ENCODE peak calls at places on chromosomes 3 and 15, in eight cellular contexts. One of them, this sample, is unnamed.

GRCh38 chr15:89442671-89443307 is 53.6 kb downstream of the RHCG start:
- DNase-seq in germinal center: peak; percentile 66
- DNase-seq in WERI-Rb-1: peak; percentile 89
- DNase-seq in effector CD4-positive, alpha-beta T cell: no peak
- DNase-seq in OCI-M1: peak; percentile 77
- DNase-seq in occipital lobe: no peak
- DNase-seq in GM04503: no peak
- DNase-seq in sigmoid colon: no peak
- DNase-seq in this sample: peak; percentile 56

GRCh38 chr3:39113291-39113690 is 5.8 kb downstream of the TTC21A start:
- DNase-seq in germinal center: no peak
- DNase-seq in WERI-Rb-1: no peak
- DNase-seq in effector CD4-positive, alpha-beta T cell: no peak
- DNase-seq in OCI-M1: no peak
- DNase-seq in occipital lobe: no peak
- DNase-seq in GM04503: no peak
- DNase-seq in sigmoid colon: peak; percentile 39
- DNase-seq in this sample: no peak

GRCh38 chr3:52062499-52062898 is 6.1 kb upstream of the DUSP7 start:
- DNase-seq in germinal center: peak; percentile 67
- DNase-seq in WERI-Rb-1: no peak
- DNase-seq in effector CD4-positive, alpha-beta T cell: no peak
- DNase-seq in OCI-M1: no peak
- DNase-seq in occipital lobe: no peak
- DNase-seq in GM04503: peak; percentile 84
- DNase-seq in sigmoid colon: no peak
- DNase-seq in this sample: peak; percentile 98

GRCh38 chr3:171005648-171006047 is 20.9 kb downstream of the SLC2A2 start:
- DNase-seq in germinal center: no peak
- DNase-seq in WERI-Rb-1: no peak
- DNase-seq in effector CD4-positive, alpha-beta T cell: no peak
- DNase-seq in OCI-M1: no peak
- DNase-seq in occipital lobe: no peak
- DNase-seq in GM04503: no peak
- DNase-seq in sigmoid colon: no peak
- DNase-seq in this sample: no peak

GRCh38 chr15:60945196-60945595 is 283.9 kb downstream of the RORA start:
- DNase-seq in germinal center: no peak
- DNase-seq in WERI-Rb-1: no peak
- DNase-seq in effector CD4-positive, alpha-beta T cell: no peak
- DNase-seq in OCI-M1: no peak
- DNase-seq in occipital lobe: peak; percentile 25
- DNase-seq in GM04503: no peak
- DNase-seq in sigmoid colon: peak; percentile 80
- DNase-seq in this sample: no peak

GRCh38 chr15:71437919-71438318 is 322.6 kb downstream of the THSD4 start:
- DNase-seq in germinal center: no peak
- DNase-seq in WERI-Rb-1: no peak
- DNase-seq in effector CD4-positive, alpha-beta T cell: no peak
- DNase-seq in OCI-M1: no peak
- DNase-seq in occipital lobe: no peak
- DNase-seq in GM04503: no peak
- DNase-seq in sigmoid colon: no peak
- DNase-seq in this sample: no peak

GRCh38 chr15:52052076-52052935 is 33.3 kb downstream of the MAPK6 start:
- DNase-seq in germinal center: no peak
- DNase-seq in WERI-Rb-1: no peak
- DNase-seq in effector CD4-positive, alpha-beta T cell: no peak
- DNase-seq in OCI-M1: peak; percentile 70
- DNase-seq in occipital lobe: no peak
- DNase-seq in GM04503: no peak
- DNase-seq in sigmoid colon: no peak
- DNase-seq in this sample: no peak

GRCh38 chr3:165169368-165169767 is 26.8 kb downstream of the SLITRK3 start:
- DNase-seq in germinal center: no peak
- DNase-seq in WERI-Rb-1: no peak
- DNase-seq in effector CD4-positive, alpha-beta T cell: no peak
- DNase-seq in OCI-M1: no peak
- DNase-seq in occipital lobe: no peak
- DNase-seq in GM04503: no peak
- DNase-seq in sigmoid colon: no peak
- DNase-seq in this sample: no peak

GRCh38 chr3:81245043-81245442 is 516.4 kb downstream of the GBE1 start:
- DNase-seq in germinal center: no peak
- DNase-seq in WERI-Rb-1: no peak
- DNase-seq in effector CD4-positive, alpha-beta T cell: no peak
- DNase-seq in OCI-M1: no peak
- DNase-seq in occipital lobe: no peak
- DNase-seq in GM04503: no peak
- DNase-seq in sigmoid colon: no peak
- DNase-seq in this sample: no peak

GRCh38 chr3:98986073-98986472 is 84.6 kb upstream of the DCBLD2 start:
- DNase-seq in germinal center: no peak
- DNase-seq in WERI-Rb-1: no peak
- DNase-seq in effector CD4-positive, alpha-beta T cell: no peak
- DNase-seq in OCI-M1: peak; percentile 22
- DNase-seq in occipital lobe: no peak
- DNase-seq in GM04503: peak; percentile 89
- DNase-seq in sigmoid colon: no peak
- DNase-seq in this sample: no peak

GRCh38 chr15:96225642-96226259 is 104.7 kb upstream of the NR2F2 start:
- DNase-seq in germinal center: no peak
- DNase-seq in WERI-Rb-1: no peak
- DNase-seq in effector CD4-positive, alpha-beta T cell: no peak
- DNase-seq in OCI-M1: no peak
- DNase-seq in occipital lobe: no peak
- DNase-seq in GM04503: no peak
- DNase-seq in sigmoid colon: no peak
- DNase-seq in this sample: no peak

GRCh38 chr15:25850154-25851111 is 12.7 kb downstream of the ATP10A start:
- DNase-seq in germinal center: peak; percentile 48
- DNase-seq in WERI-Rb-1: no peak
- DNase-seq in effector CD4-positive, alpha-beta T cell: peak; percentile 57
- DNase-seq in OCI-M1: no peak
- DNase-seq in occipital lobe: no peak
- DNase-seq in GM04503: no peak
- DNase-seq in sigmoid colon: peak; percentile 91
- DNase-seq in this sample: no peak

GRCh38 chr3:128413003-128413370 is 53.7 kb downstream of the DNAJB8 start:
- DNase-seq in germinal center: no peak
- DNase-seq in WERI-Rb-1: no peak
- DNase-seq in effector CD4-positive, alpha-beta T cell: no peak
- DNase-seq in OCI-M1: no peak
- DNase-seq in occipital lobe: no peak
- DNase-seq in GM04503: no peak
- DNase-seq in sigmoid colon: no peak
- DNase-seq in this sample: no peak

This sample was measured in H54.